ENCODE peak calls at places on chromosomes 1 and 21, in eight cellular contexts. U, S, D, Z, G, V, N and K are unnamed samples.

GRCh38 chr1:157775101-157775870 is 1.6 kb downstream of the FCRL2 start:
- DNase-seq in U (no peak), S (no peak), D (no peak), Z (no peak), G (no peak), V (no peak), N (no peak), K (no peak)

GRCh38 chr21:31850886-31851285 is 21.9 kb upstream of the HUNK start:
- DNase-seq in U (no peak), S (no peak), D (no peak), Z (no peak), G (no peak), V (no peak), N (no peak), K (no peak)

GRCh38 chr1:193103759-193104495 is 1.3 kb downstream of the GLRX2 start:
- DNase-seq in U (no peak), S (no peak), D (no peak), Z (no peak), G (no peak), V (no peak), N (no peak), K (no peak)

GRCh38 chr1:160367934-160368923 is 1.4 kb downstream of the NHLH1 start:
- DNase-seq in U (no peak), S (no peak), D (no peak), Z (no peak), G (no peak), V (no peak), N (no peak), K (no peak)

GRCh38 chr1:155053531-155054105 is 2.5 kb downstream of the ADAM15 start:
- DNase-seq in U (no peak), S (no peak), D (no peak), Z (no peak), G (no peak), V (no peak), N (no peak), K (no peak)

GRCh38 chr1:81305997-81306452 is 494.7 kb upstream of the ADGRL2 start:
- DNase-seq in U (no peak), S (peak), D (peak), Z (peak), G (no peak), V (no peak), N (no peak), K (no peak)

GRCh38 chr1:179706339-179706941 is 36.7 kb upstream of the FAM163A start:
- DNase-seq in U (peak), S (peak), D (peak), Z (peak), G (no peak), V (no peak), N (peak), K (no peak)

GRCh38 chr1:61941794-61942193 is 199.5 kb downstream of the PATJ start:
- DNase-seq in U (no peak), S (no peak), D (no peak), Z (no peak), G (no peak), V (no peak), N (no peak), K (no peak)

GRCh38 chr21:32351428-32351827 is 41.4 kb downstream of the URB1 start:
- DNase-seq in U (no peak), S (no peak), D (no peak), Z (no peak), G (no peak), V (no peak), N (no peak), K (no peak)

GRCh38 chr1:33548319-33548718 is 75.9 kb downstream of the ZSCAN20 start:
- DNase-seq in U (no peak), S (no peak), D (no peak), Z (no peak), G (no peak), V (no peak), N (no peak), K (no peak)

GRCh38 chr1:21634481-21635137 is 34.5 kb downstream of the RAP1GAP start:
- DNase-seq in U (no peak), S (no peak), D (no peak), Z (no peak), G (no peak), V (no peak), N (no peak), K (no peak)

GRCh38 chr1:86324423-86324822 is 71.7 kb downstream of the ODF2L start:
- DNase-seq in U (no peak), S (no peak), D (no peak), Z (no peak), G (no peak), V (no peak), N (no peak), K (no peak)

GRCh38 chr1:35835398-35835797 is 27.6 kb downstream of the AGO4 start:
- DNase-seq in U (no peak), S (no peak), D (no peak), Z (no peak), G (no peak), V (no peak), N (no peak), K (no peak)

GRCh38 chr1:33815061-33815460 is 48.8 kb upstream of the HMGB4 start:
- DNase-seq in U (no peak), S (peak), D (peak), Z (no peak), G (no peak), V (no peak), N (no peak), K (no peak)

GRCh38 chr1:210262897-210263272 is 30.3 kb downstream of the SERTAD4 start:
- DNase-seq in U (no peak), S (peak), D (no peak), Z (no peak), G (no peak), V (no peak), N (no peak), K (no peak)

GRCh38 chr1:247111259-247111635 is 7.1 kb upstream of the ZNF669 start:
- DNase-seq in U (no peak), S (no peak), D (no peak), Z (no peak), G (peak), V (no peak), N (no peak), K (no peak)

GRCh38 chr1:28150125-28150780 is 26.2 kb downstream of the PTAFR start:
- DNase-seq in U (no peak), S (no peak), D (no peak), Z (no peak), G (no peak), V (no peak), N (no peak), K (no peak)

GRCh38 chr1:11062965-11063401 is 3.2 kb upstream of the SRM start:
- DNase-seq in U (no peak), S (peak), D (no peak), Z (peak), G (no peak), V (no peak), N (peak), K (no peak)

GRCh38 chr1:18109756-18110597 is 2.4 kb downstream of the IGSF21 start:
- DNase-seq in U (no peak), S (no peak), D (no peak), Z (no peak), G (peak), V (peak), N (peak), K (no peak)

GRCh38 chr1:24899581-24900485 is 30.2 kb downstream of the RUNX3 start:
- DNase-seq in U (peak), S (no peak), D (no peak), Z (no peak), G (no peak), V (no peak), N (no peak), K (no peak)

GRCh38 chr1:74470262-74470661 is 42.1 kb downstream of the LRRC53 start:
- DNase-seq in U (no peak), S (peak), D (no peak), Z (no peak), G (no peak), V (no peak), N (no peak), K (no peak)

GRCh38 chr1:108597041-108597440 is 37.1 kb downstream of the EEIG2 start:
- DNase-seq in U (no peak), S (no peak), D (no peak), Z (no peak), G (no peak), V (no peak), N (no peak), K (no peak)

GRCh38 chr1:112359961-112360767 is 35.9 kb upstream of the CTTNBP2NL start:
- DNase-seq in U (no peak), S (peak), D (peak), Z (no peak), G (no peak), V (peak), N (peak), K (peak)

GRCh38 chr1:153678519-153679336 is at the start of gene NPR1:
- DNase-seq in U (peak), S (peak), D (no peak), Z (peak), G (peak), V (peak), N (peak), K (no peak)

GRCh38 chr21:29443398-29444010 is 144.8 kb downstream of the BACH1 start:
- DNase-seq in U (no peak), S (peak), D (no peak), Z (no peak), G (no peak), V (no peak), N (no peak), K (no peak)

GRCh38 chr1:222592171-222592570 is 2.4 kb upstream of the TAF1A start:
- DNase-seq in U (no peak), S (peak), D (no peak), Z (no peak), G (no peak), V (no peak), N (no peak), K (no peak)

GRCh38 chr1:78673120-78673519 is 23.5 kb downstream of the IFI44 start:
- DNase-seq in U (peak), S (no peak), D (no peak), Z (no peak), G (peak), V (no peak), N (no peak), K (no peak)

GRCh38 chr1:241624925-241625324 is 15.2 kb downstream of the CHML start:
- DNase-seq in U (no peak), S (no peak), D (no peak), Z (no peak), G (no peak), V (no peak), N (no peak), K (no peak)

GRCh38 chr1:160224606-160225005 is 19.4 kb downstream of the PEA15 start:
- DNase-seq in U (no peak), S (no peak), D (no peak), Z (no peak), G (no peak), V (no peak), N (no peak), K (no peak)

GRCh38 chr1:226082959-226083302 is 20.4 kb downstream of the H3-3A start:
- DNase-seq in U (peak), S (peak), D (no peak), Z (no peak), G (peak), V (peak), N (peak), K (no peak)

GRCh38 chr1:88683516-88683847 is 591 bp upstream of the PKN2 start:
- DNase-seq in U (peak), S (no peak), D (no peak), Z (no peak), G (peak), V (no peak), N (peak), K (peak)

GRCh38 chr21:36693144-36694040 is 5.5 kb upstream of the SIM2 start:
- DNase-seq in U (no peak), S (no peak), D (no peak), Z (no peak), G (peak), V (no peak), N (no peak), K (no peak)

GRCh38 chr1:14363707-14364413 is 234.6 kb upstream of the KAZN start:
- DNase-seq in U (no peak), S (peak), D (no peak), Z (no peak), G (no peak), V (no peak), N (no peak), K (no peak)
- TF ChIP-seq CTCF in U (no peak), S (peak), D (no peak), Z (peak), G (no peak), V (no peak), N (no peak), K (peak)

DNA sequence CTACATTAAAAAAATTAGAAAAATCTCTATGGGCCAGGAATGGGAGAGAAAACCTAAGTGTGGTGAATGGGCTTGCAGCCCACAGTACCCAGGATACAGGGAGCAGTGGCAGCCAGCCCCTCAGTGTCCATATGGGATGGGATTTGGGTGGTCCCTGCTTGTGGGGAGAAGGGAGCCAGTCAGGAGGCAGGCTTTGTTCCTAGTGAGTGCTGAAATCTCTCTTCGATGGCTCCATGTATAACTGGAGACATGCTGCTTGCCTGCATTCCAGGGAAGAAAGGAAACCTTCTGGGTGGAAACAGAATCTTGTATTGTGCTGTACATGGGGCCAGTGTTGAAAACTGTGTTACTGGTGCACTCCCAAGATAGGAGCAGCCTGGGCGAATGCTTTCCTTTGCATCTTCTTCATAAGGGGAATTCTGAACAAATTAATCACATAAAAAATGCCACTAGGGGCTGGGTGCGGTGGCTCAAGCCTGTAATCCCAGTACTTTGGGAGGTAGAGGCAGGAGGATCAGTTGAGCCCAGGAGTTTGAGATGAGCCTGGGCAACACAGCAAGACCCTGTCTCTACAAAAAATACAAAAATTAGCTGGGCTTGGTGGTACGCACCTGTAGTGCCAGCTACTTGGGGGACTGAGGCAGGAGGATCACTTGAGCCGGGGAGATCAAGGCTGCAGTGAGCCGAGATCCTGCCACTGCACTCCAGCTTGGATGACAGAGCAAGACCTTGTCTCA is 36.0 kb downstream of the PTPRU start:
- DNase-seq in U (no peak), S (no peak), D (no peak), Z (no peak), G (no peak), V (no peak), N (no peak), K (no peak)
- H3K4me3 ChIP-seq in U (no peak), S (no peak), D (no peak), Z (no peak), G (no peak), V (no peak), N (no peak), K (peak)

GRCh38 chr1:52970149-52970548 is 43.1 kb downstream of the SCP2 start:
- DNase-seq in U (no peak), S (peak), D (no peak), Z (no peak), G (no peak), V (no peak), N (no peak), K (no peak)
- TF ChIP-seq CTCF in U (no peak), S (peak), D (peak), Z (no peak), G (no peak), V (no peak), N (peak), K (peak)

DNA sequence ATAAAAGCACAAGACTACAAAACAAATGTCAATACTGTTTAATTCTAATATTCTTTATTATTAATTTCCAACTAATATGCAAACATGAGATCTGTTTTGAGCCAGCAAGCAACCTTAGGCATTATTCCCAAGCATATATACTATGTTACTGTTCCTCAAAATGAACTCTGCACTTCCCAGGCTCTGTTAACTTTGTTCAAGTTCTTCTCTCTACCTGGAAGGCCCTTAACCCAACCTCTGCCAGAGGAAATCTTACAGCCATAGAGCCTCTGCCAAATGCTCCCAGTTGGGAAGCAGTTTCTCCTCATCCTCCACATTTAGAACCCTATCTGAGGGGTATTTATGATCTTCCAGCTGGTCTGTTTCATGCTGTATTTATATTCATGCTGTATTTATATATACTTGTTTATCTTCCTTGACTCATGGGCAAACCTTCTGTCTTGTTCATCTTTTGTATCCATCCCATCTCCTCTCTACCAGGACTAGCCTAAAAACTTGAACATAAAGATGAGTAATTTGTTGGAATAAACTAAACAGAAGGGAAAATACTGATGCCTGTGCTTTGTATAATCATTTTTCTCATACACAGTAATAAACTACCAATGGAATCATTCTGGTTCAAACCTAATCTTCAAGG is 5.3 kb downstream of the IVNS1ABP start:
- DNase-seq in U (no peak), S (no peak), D (peak), Z (no peak), G (no peak), V (no peak), N (no peak), K (no peak)
- H3K4me3 ChIP-seq in U (no peak), S (no peak), D (no peak), Z (no peak), G (peak), V (no peak), N (no peak), K (peak)